ENCODE peak calls at places on chromosomes 3 and 15, in five cellular contexts. Y is K562, K is GM12878, U is HepG2, L is H1. D is an unnamed sample.

GRCh38 chr3:33047842-33048834 is 48.8 kb downstream of the GLB1 start:
- DNase-seq in Y (no peak), K (no peak), U (no peak), L (no peak), D (no peak)

GRCh38 chr3:14248849-14249523 is 70.4 kb downstream of the LSM3 start:
- DNase-seq in Y (no peak), K (no peak), U (peak), L (no peak), D (no peak)

GRCh38 chr3:42117175-42118008 is 26.2 kb downstream of the TRAK1 start:
- DNase-seq in Y (peak), K (no peak), U (no peak), L (peak), D (peak)

GRCh38 chr3:153273767-153274443 is 111.9 kb downstream of the RAP2B start:
- DNase-seq in Y (no peak), K (no peak), U (no peak), L (no peak), D (no peak)

GRCh38 chr3:123129052-123129451 is 62.2 kb downstream of the PDIA5 start:
- DNase-seq in Y (no peak), K (no peak), U (no peak), L (no peak), D (no peak)

GRCh38 chr3:64814360-64814759 is 126.6 kb upstream of the ADAMTS9 start:
- DNase-seq in Y (no peak), K (no peak), U (no peak), L (no peak), D (no peak)

GRCh38 chr3:177672252-177672911 is 475.1 kb upstream of the TBL1XR1 start:
- DNase-seq in Y (peak), K (no peak), U (no peak), L (no peak), D (no peak)

GRCh38 chr3:10798600-10799367 is 17.2 kb upstream of the SLC6A11 start:
- DNase-seq in Y (no peak), K (no peak), U (no peak), L (no peak), D (no peak)

GRCh38 chr15:22889146-22889818 is 50.8 kb downstream of the NIPA2 start:
- DNase-seq in Y (no peak), K (no peak), U (no peak), L (no peak), D (no peak)

GRCh38 chr3:179000144-179000543 is 71.5 kb downstream of the ZMAT3 start:
- DNase-seq in Y (no peak), K (no peak), U (no peak), L (no peak), D (no peak)

GRCh38 chr3:98593046-98593936 is at the start of gene CPOX:
- DNase-seq in Y (peak), K (peak), U (peak), L (peak), D (peak)

GRCh38 chr3:19149388-19149787 is 1.1 kb downstream of the KCNH8 start:
- DNase-seq in Y (no peak), K (no peak), U (no peak), L (peak), D (no peak)

GRCh38 chr15:100115711-100116090 is 226.1 kb downstream of the ADAMTS17 start:
- DNase-seq in Y (no peak), K (no peak), U (no peak), L (no peak), D (no peak)

GRCh38 chr15:26177816-26178215 is 314.7 kb upstream of the ATP10A start:
- DNase-seq in Y (no peak), K (no peak), U (no peak), L (no peak), D (no peak)

GRCh38 chr15:26178821-26179220 is 315.7 kb upstream of the ATP10A start:
- DNase-seq in Y (no peak), K (no peak), U (no peak), L (no peak), D (no peak)

GRCh38 chr15:26176831-26177230 is 313.7 kb upstream of the ATP10A start:
- DNase-seq in Y (no peak), K (no peak), U (no peak), L (no peak), D (no peak)

GRCh38 chr15:26179906-26180305 is 316.8 kb upstream of the ATP10A start:
- DNase-seq in Y (no peak), K (no peak), U (peak), L (peak), D (no peak)
- TF ChIP-seq SRF in Y (no peak), K (no peak), U (no peak), L (no peak), D (no peak)

DNA sequence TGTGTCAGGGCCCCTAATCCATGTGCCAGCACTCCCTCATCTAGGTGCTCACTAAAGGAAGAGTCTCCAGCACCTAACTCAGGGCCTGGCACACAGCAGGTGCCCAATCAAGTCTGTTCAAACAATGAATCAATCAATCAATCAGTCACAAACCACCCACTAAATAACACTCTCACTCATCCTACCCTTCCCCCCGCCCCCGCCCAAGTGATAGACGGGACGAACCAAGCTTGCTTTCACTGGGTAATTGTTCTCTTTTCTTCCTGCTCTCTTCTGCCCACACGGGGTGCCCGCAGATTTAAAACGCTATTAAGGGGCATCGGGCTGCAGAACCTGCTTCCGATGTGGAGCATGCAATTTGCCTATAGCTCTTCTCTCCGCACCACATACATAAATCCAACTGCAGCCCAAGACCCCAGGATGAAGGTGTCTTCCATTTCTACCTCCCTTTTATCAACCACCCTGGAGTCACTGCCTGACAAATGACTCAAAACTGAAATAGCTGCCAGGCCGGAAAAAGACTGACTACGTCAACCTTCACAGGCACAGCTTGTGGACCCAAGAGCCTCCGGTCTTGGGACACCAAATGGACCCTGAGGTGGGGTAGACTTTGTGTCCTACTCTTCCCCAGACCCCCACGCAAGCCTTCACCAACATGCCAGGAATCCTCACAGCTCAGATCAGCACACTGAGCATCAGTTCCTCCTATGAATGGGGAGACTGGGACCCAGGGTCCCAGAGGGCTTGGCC is 1.7 kb downstream of the KLHL25 start:
- DNase-seq in Y (no peak), K (no peak), U (no peak), L (no peak), D (no peak)
- H3K4me2 ChIP-seq in Y (no peak), K (peak), U (peak), L (peak), D (peak)

GRCh38 chr15:52383100-52383588 is 87.5 kb upstream of the MYO5C start:
- DNase-seq in Y (no peak), K (peak), U (no peak), L (no peak), D (no peak)

GRCh38 chr15:52382647-52383046 is 87.0 kb upstream of the MYO5C start:
- DNase-seq in Y (no peak), K (peak), U (no peak), L (no peak), D (no peak)

GRCh38 chr15:52378746-52379394 is 83.3 kb upstream of the MYO5C start:
- DNase-seq in Y (no peak), K (peak), U (no peak), L (no peak), D (no peak)

DNA sequence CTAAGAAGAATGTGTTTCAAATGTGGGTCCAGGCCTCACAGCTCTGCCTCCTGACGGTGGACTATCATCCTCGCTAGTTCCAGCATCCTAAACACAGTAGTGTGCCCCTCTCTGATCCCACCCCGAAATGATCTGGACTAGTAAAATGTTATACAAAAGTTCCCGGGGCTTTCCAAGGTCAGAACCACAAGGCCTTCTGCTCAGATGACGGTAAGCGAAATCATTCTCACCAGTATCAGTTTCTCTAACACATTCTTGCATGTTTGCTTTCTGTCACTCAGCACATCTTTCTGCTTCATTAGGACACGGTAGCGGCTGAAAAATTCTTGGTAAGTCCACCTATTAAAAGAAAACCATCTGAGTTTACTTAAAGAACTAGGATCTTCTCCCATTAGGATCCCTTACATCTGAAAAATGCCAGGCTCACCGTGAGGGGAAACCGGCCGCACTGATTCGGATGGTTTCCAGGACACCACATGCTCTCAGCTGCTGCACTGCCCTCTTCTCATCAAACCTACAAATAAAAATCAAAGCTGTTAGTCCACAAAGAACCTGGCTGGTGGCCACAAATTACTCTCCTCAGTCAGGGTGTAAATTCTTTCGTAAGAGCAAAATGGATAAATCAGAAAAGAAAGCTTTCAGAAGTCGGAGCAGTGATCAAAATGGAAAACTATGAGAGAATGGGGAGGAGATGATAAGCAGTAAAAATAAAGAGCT is 83.9 kb upstream of the MYO5C start:
- DNase-seq in Y (no peak), K (peak), U (no peak), L (no peak), D (no peak)
- TF ChIP-seq POLR2A in Y (no peak), K (peak), U (no peak), L (no peak), D (no peak)

GRCh38 chr3:99903844-99904243 is 86.2 kb downstream of the CMSS1 start:
- DNase-seq in Y (no peak), K (no peak), U (no peak), L (no peak), D (no peak)
- TF ChIP-seq SRF in Y (no peak), K (no peak), U (no peak), L (no peak), D (no peak)

GRCh38 chr3:12990306-12990705 is 82.9 kb downstream of the IQSEC1 start:
- DNase-seq in Y (no peak), K (no peak), U (no peak), L (no peak), D (no peak)
- H3K4me2 ChIP-seq in Y (no peak), K (no peak), U (no peak), L (no peak), D (no peak)

GRCh38 chr15:92683511-92683834 is 27.9 kb upstream of the FAM174B start:
- DNase-seq in Y (peak), K (no peak), U (peak), L (peak), D (no peak)
- TF ChIP-seq POLR2A in Y (no peak), K (no peak), U (no peak), L (no peak), D (no peak)

DNA sequence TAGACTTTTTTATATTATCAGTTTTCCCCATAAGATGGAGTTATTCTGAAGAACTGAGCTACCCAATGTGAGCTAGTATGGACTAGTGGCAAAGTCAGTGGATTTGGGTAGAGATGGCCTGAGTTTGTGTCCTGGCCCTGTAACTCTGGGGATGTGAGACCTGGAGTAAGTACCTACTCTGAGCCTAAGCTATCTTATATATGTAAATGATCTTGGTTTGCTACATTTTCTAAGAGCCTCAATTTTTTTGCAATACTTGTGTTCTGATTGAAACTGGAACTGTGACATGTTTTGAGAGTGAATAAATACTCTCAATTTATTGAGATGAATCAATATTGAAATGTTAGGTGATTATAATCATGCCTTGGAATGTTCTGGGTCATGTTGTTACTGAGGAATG is 73.6 kb downstream of the ZNF621 start:
- DNase-seq in Y (no peak), K (no peak), U (no peak), L (no peak), D (no peak)
- TF ChIP-seq SRF in Y (no peak), K (no peak), U (no peak), L (no peak), D (no peak)

D was measured in HCT116.